ENCODE peak calls at places on chromosomes 1 and 21, in six cellular contexts. R, K, G, J, Q and F are unnamed samples.

GRCh38 chr21:27649323-27649722 is 682.4 kb upstream of the ADAMTS5 start:
- DNase-seq in J (no peak), Q (no peak), R (peak; percentile 84), K (no peak), G (no peak), F (peak; percentile 61)

GRCh38 chr1:204506091-204506968 is 9.9 kb upstream of the MDM4 start:
- DNase-seq in J (peak; percentile 66), R (peak; percentile 96), G (peak; percentile 47), Q (peak; percentile 69), K (peak; percentile 83), F (peak; percentile 89)

GRCh38 chr1:5511381-5512097 is 480.7 kb downstream of the NPHP4 start:
- DNase-seq in J (no peak), R (no peak), Q (no peak), K (no peak), G (no peak), F (no peak)

GRCh38 chr1:211371406-211372105 is 44.9 kb downstream of the TRAF5 start:
- DNase-seq in K (no peak), G (no peak), R (no peak), J (no peak), Q (no peak), F (no peak)

GRCh38 chr1:223363057-223363855 is 720 bp downstream of the SUSD4 start:
- DNase-seq in Q (peak; percentile 79), G (no peak), K (peak; percentile 15), J (peak; percentile 75), R (no peak), F (no peak)

GRCh38 chr1:50471967-50472366 is 48.7 kb upstream of the DMRTA2 start:
- DNase-seq in R (no peak), Q (no peak), J (no peak), K (no peak), G (no peak), F (no peak)

GRCh38 chr1:92444351-92444750 is 42.4 kb downstream of the GFI1 start:
- DNase-seq in G (no peak), R (peak; percentile 46), Q (no peak), J (no peak), K (no peak), F (peak; percentile 8)

GRCh38 chr1:205950826-205951549 is 7.7 kb upstream of the SLC26A9 start:
- DNase-seq in J (no peak), R (no peak), K (no peak), Q (no peak), G (no peak), F (no peak)

GRCh38 chr1:16236091-16236494 is 890 bp downstream of the CPLANE2 start:
- DNase-seq in Q (no peak), J (peak; percentile 41), K (peak; percentile 61), R (peak; percentile 7), G (peak; percentile 27), F (no peak)

GRCh38 chr1:228226956-228227791 is 19.3 kb downstream of the OBSCN start:
- DNase-seq in Q (no peak), R (peak; percentile 75), K (peak; percentile 67), J (no peak), G (no peak), F (no peak)
- TF ChIP-seq CTCF in Q (no peak), R (peak; percentile 57), K (peak; percentile 48), J (no peak), G (no peak), F (peak; percentile 42)

GRCh38 chr1:190679444-190679843 is 201.8 kb upstream of the BRINP3 start:
- DNase-seq in G (no peak), Q (no peak), R (no peak), J (no peak), K (no peak), F (no peak)

DNA sequence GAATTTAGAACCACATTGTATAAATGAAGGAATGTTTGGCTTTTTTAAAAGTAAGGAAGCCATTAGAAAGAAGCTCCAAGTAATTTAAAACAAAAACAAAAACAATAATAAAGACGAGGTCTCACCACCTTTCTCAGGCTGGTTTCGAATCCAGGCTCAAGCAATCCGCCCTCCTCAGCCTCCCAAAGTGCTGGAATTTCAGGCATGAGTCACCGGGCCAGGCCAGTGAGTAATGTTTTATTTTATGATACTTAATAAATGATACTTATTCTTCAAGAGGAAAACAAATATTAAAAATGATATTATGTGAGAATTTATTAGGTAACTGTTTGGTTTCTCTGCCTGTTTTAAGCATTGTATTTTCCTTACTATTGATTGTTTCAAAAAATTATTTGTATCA is 201.4 kb upstream of the BRINP3 start:
- DNase-seq in J (no peak), Q (no peak), G (no peak), R (no peak), K (peak; percentile 52), F (no peak)
- TF ChIP-seq CTCF in J (no peak), Q (no peak), G (no peak), R (no peak), K (no peak), F (no peak)

GRCh38 chr1:118210723-118211110 is 25.7 kb upstream of the SPAG17 start:
- DNase-seq in G (no peak), R (no peak), K (no peak), J (no peak), Q (no peak), F (no peak)
- TF ChIP-seq CTCF in G (no peak), R (no peak), K (no peak), J (no peak), Q (no peak), F (no peak)

DNA sequence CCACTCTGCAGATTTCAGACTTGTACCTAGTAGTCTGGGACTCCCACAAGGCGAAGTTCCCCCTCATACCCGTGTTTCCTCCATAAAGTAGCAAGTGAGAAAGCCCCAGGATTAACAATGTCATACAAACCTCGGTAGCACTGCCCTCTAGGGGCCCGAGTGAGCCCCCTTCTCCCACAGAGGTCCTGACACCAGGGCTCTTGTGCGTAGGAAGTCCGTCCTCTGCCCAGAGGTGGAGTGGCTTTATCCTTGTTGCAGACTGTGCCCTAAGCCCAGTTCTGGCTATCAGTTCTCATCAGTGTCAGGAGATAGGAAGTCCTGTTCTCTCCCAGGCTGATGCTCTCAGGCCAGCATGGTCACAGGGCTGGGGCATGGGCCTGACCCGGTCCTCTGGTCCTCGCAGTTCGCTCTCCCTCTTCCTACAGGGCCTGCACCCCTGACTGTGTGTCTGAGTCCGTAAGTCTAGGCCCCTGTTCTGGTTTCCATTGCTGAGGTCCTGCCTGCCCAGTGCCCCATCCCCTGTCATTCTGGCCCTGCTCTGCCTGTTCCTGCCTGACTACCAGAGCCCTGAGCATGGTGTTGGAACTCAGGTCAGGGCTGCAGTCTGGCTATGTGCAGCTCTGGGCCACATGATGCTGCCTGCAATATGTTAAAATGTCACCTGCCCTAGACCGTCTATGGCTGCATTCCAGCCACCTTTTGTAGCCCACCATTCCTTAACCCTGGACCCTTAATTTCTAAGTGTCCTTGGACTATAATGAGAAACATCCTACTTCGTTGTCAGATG is 285.6 kb downstream of the ASTN1 start:
- DNase-seq in Q (no peak), R (no peak), K (no peak), J (no peak), G (no peak), F (no peak)
- TF ChIP-seq CTCF in Q (no peak), R (no peak), K (no peak), J (no peak), G (no peak), F (no peak)